ENCODE peak calls at places on chromosomes 5 and 9, in four cellular contexts. J, L, P and M are unnamed samples.

GRCh38 chr5:67283988-67284457 is 87.4 kb upstream of the CD180 start:
- DNase-seq in J (no peak), L (no peak), P (no peak), M (no peak)

GRCh38 chr5:40321514-40321913 is 358.2 kb upstream of the PTGER4 start:
- DNase-seq in J (no peak), L (no peak), P (no peak), M (no peak)

GRCh38 chr9:6501526-6502210 is 88.7 kb downstream of the UHRF2 start:
- DNase-seq in J (no peak), L (no peak), P (no peak), M (no peak)

GRCh38 chr5:172052454-172053236 is 46.2 kb upstream of the FBXW11 start:
- DNase-seq in J (no peak), L (peak; percentile 18), P (no peak), M (no peak)

GRCh38 chr5:150289551-150290390 is at the start of gene CAMK2A:
- DNase-seq in J (no peak), L (peak; percentile 29), P (peak; percentile 71), M (no peak)

GRCh38 chr9:117412006-117412715 is 2.7 kb downstream of the ASTN2 start:
- DNase-seq in J (no peak), L (no peak), P (peak; percentile 71), M (no peak)

GRCh38 chr5:52817818-52818217 is 30.1 kb downstream of the ITGA1 start:
- DNase-seq in J (no peak), L (no peak), P (no peak), M (no peak)

GRCh38 chr9:93091453-93092081 is 4.5 kb upstream of the CARD19 start:
- DNase-seq in J (no peak), L (peak; percentile 50), P (peak; percentile 39), M (peak; percentile 73)

GRCh38 chr9:8036914-8037524 is 237.4 kb upstream of the DMAC1 start:
- DNase-seq in J (no peak), L (no peak), P (no peak), M (no peak)

GRCh38 chr9:131067625-131068024 is 28.7 kb upstream of the AIF1L start:
- DNase-seq in J (no peak), L (no peak), P (no peak), M (no peak)

GRCh38 chr9:131068076-131068816 is 28.1 kb upstream of the AIF1L start:
- DNase-seq in J (no peak), L (no peak), P (no peak), M (no peak)

GRCh38 chr9:131062979-131063378 is 33.4 kb upstream of the AIF1L start:
- DNase-seq in J (no peak), L (no peak), P (no peak), M (no peak)

GRCh38 chr9:131069699-131070098 is 26.6 kb upstream of the AIF1L start:
- DNase-seq in J (no peak), L (no peak), P (no peak), M (no peak)

DNA sequence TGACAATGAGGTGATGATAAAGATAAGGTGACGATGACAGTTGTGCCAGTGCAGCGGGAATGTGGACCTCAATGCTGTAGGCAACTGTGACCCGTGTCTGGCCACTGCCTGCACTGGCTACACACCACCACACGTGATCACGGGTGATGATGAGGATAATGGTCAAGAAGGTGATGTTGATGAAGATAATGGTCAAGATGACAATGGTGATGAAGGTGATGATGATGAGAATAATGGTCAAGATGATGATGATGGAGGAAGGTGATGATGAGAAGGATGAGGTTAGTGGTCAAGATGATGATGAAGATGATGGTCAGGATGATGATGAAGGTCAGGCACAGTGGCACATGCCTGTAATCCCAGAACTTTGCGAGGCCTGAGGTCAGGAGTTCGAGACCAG is 30.7 kb upstream of the AIF1L start:
- DNase-seq in J (no peak), L (no peak), P (no peak), M (no peak)
- H3K9ac ChIP-seq in J (no peak overlapping the region), L (no peak overlapping the region), P (no peak overlapping the region), M (no peak overlapping the region)

DNA sequence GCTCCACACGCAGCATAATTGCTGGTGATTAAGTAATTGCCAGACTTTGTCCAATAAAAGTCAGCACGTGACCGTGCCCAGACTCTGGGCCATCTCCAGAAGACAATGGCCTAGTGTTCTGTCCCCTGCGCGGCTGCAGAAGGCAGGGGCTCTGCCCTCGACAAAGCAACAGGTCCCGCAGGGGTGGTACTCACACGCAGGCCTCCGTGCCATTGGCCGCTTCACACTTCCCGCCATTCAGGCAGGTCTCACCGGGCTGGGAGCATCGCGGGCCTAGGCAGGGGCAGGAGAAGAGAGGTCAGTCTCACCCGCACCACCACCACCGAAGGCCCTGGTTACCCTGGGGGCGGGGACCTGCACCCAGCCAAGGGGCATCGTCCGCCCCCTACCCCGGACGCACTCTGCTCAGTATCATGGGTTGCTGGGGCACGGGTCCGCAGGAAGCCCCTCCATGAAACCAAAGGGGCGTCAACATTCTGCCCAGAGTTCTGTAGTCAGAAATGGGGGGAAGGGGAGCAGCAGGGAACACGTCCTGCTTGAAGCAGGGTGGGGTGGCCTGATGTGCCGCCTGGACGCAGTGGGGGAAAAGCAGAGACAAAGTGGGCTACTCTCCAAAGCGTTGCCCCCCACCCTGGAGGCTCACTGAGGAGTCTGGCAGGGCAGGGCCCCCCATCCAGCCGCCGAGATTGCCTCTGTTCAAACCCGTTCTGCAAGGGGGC is 1.9 kb downstream of the NOTCH1 start:
- DNase-seq in J (no peak), L (no peak), P (no peak), M (no peak)
- H3K9ac ChIP-seq in J (peak overlapping the region; percentile 84), L (no peak overlapping the region), P (peak overlapping the region; percentile 49), M (peak overlapping the region; percentile 88)

DNA sequence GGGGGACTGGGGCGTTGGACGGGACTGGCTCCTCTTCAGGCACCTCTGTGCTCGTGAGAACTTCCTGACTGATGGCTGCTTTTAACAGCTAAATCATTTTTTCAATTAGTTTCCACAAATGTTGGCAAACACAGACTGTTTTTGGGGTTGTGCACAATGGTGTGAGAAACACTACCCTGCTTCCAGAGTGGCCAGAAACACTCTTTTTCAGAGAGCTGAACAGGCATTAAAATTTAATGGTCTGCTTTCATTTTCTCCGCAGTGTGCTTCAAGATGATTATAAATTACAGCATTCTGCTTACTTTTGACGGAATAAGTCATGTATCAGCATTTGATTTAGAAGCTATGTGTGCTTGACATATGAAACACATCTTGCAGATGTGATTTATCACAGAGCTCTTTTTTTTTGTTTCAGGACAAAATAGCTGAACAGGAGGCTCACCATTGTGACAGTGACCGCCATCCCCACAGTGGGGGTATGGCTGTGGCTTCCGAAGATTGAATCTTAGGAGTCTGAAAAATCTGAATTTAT is 454.5 kb upstream of the ZNF608 start:
- DNase-seq in J (no peak), L (no peak), P (no peak), M (no peak)
- H3K9ac ChIP-seq in J (no peak overlapping the region), L (no peak overlapping the region), P (no peak overlapping the region), M (no peak overlapping the region)

GRCh38 chr5:158384535-158385421 is 525.8 kb upstream of the CLINT1 start:
- DNase-seq in J (no peak), L (no peak), P (no peak), M (peak; percentile 19)
- H3K9ac ChIP-seq in J (no peak overlapping the region), L (no peak overlapping the region), P (no peak overlapping the region), M (no peak overlapping the region)

GRCh38 chr5:74318985-74319563 is 321.5 kb downstream of the ENC1 start:
- DNase-seq in J (no peak), L (no peak), P (no peak), M (no peak)

GRCh38 chr5:74322944-74323343 is 317.6 kb downstream of the ENC1 start:
- DNase-seq in J (no peak), L (no peak), P (no peak), M (no peak)

GRCh38 chr5:74324556-74324955 is 316.0 kb downstream of the ENC1 start:
- DNase-seq in J (no peak), L (no peak), P (no peak), M (no peak)

GRCh38 chr5:74316064-74316586 is 324.4 kb downstream of the ENC1 start:
- DNase-seq in J (no peak), L (no peak), P (peak; percentile 80), M (no peak)

DNA sequence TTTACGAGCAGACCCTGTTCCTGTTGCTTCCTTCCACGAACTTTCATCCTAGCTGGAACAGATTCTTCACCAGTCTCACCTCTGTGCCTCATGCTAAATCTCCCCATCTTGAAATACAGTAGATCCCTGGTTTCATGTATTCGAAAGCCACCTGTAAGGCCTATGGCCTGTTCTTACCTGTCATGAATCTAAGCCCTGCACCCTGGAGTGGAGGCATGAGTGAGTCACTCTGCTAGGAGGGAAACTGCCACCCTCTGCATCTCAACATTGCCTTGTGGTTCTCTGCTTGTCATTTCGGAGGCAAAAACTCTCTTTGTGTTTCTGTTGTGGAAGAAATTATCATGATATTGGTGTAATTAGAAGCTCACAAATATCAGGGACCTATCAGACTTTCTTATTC is 320.0 kb downstream of the ENC1 start:
- DNase-seq in J (no peak), L (no peak), P (peak; percentile 48), M (no peak)
- H3K9ac ChIP-seq in J (no peak overlapping the region), L (no peak overlapping the region), P (no peak overlapping the region), M (no peak overlapping the region)